ENCODE peak calls at places on chromosomes 2 and 18, in nine cellular contexts. D is fibroblast of mammary gland, I is stomach, O is endothelial cell, E is cardiac muscle cell, C is heart left ventricle, A is left ventricle myocardium inferior, Y is AG09309, F is AG09319. W is an unnamed sample.

GRCh38 chr18:75031717-75032317 is 177.1 kb downstream of the PTGR3 start:
- DNase-seq in O (no peak), F (peak; percentile 1), C (no peak), I (no peak), E (no peak), Y (no peak), A (no peak), D (no peak), W (no peak)

GRCh38 chr18:23259701-23260661 is 124.7 kb downstream of the CABLES1 start:
- DNase-seq in D (peak; percentile 61), E (peak; percentile 93), A (peak; percentile 80), Y (peak; percentile 50), C (peak; percentile 80), F (no peak), I (peak; percentile 89), O (peak; percentile 81), W (peak; percentile 81)

GRCh38 chr2:10305254-10305635 is 2.5 kb downstream of the HPCAL1 start:
- DNase-seq in I (no peak), C (no peak), E (no peak), O (no peak), F (no peak), A (no peak), D (no peak), Y (no peak), W (no peak)

GRCh38 chr2:58866040-58866439 is 624.9 kb upstream of the FANCL start:
- DNase-seq in D (no peak), Y (no peak), E (no peak), F (no peak), A (no peak), O (peak; percentile 22), C (no peak), I (no peak), W (no peak)

GRCh38 chr2:59790186-59791142 is 763.0 kb downstream of the BCL11A start:
- DNase-seq in A (no peak), Y (no peak), C (no peak), I (no peak), F (no peak), D (no peak), E (no peak), O (no peak), W (no peak)

GRCh38 chr18:75923169-75923568 is 495.7 kb upstream of the SMIM21 start:
- DNase-seq in I (no peak), A (peak; percentile 75), Y (no peak), E (peak; percentile 71), C (peak; percentile 80), F (no peak), D (peak; percentile 74), O (no peak), W (no peak)

GRCh38 chr18:9348079-9348671 is 13.6 kb downstream of the TWSG1 start:
- DNase-seq in O (no peak), D (peak; percentile 55), I (no peak), Y (no peak), A (no peak), C (no peak), F (no peak), E (peak; percentile 59), W (no peak)

GRCh38 chr2:15645300-15645699 is 53.6 kb downstream of the DDX1 start:
- DNase-seq in F (no peak), C (no peak), O (no peak), D (no peak), A (no peak), Y (no peak), E (no peak), I (no peak), W (no peak)

GRCh38 chr18:54232485-54233227 is 8.2 kb upstream of the MBD2 start:
- DNase-seq in Y (no peak), D (no peak), I (no peak), E (peak; percentile 40), A (no peak), F (no peak), C (no peak), O (no peak), W (no peak)

GRCh38 chr2:72712977-72713376 is 112.9 kb downstream of the EXOC6B start:
- DNase-seq in D (no peak), I (no peak), O (no peak), C (no peak), A (no peak), F (no peak), Y (no peak), E (no peak), W (no peak)

GRCh38 chr2:212548459-212548815 is 9.8 kb upstream of the ERBB4 start:
- DNase-seq in A (no peak), D (peak; percentile 44), O (peak; percentile 21), E (peak; percentile 54), F (no peak), Y (no peak), I (no peak), C (no peak), W (no peak)

GRCh38 chr2:178392215-178392614 is 58.8 kb downstream of the PRKRA start:
- DNase-seq in A (no peak), Y (no peak), E (peak; percentile 23), C (no peak), D (peak; percentile 60), I (no peak), O (no peak), F (no peak), W (no peak)

GRCh38 chr2:9136997-9137819 is 69.4 kb upstream of the ASAP2 start:
- DNase-seq in C (no peak), I (peak; percentile 77), E (no peak), D (no peak), Y (no peak), A (no peak), F (no peak), O (no peak), W (peak; percentile 91)

GRCh38 chr18:36993068-36993467 is 164.1 kb downstream of the KIAA1328 start:
- DNase-seq in F (no peak), A (no peak), E (peak; percentile 42), Y (peak; percentile 10), C (no peak), I (no peak), D (peak; percentile 54), O (no peak), W (no peak)

DNA sequence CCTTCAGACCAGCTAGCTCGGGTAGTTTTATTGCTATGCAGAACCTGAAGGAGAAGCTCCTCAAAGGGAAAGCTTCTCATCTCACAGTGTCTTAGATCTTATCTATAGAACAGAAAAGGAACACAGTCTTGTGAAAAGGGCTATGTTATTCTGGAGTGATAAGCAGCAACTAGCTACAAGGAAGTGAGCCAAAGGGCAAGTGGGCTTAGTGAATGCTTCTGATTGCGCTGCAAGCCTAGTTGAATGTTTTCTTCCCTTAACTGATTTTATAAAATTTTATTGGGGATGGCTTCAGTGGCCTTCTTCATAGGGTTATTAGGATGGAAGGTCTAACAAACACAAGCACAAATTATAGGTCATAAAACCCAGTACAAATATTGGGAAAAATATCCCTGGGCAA is 400.1 kb downstream of the PARD3B start:
- DNase-seq in C (no peak), A (no peak), Y (no peak), O (no peak), F (no peak), I (no peak), D (no peak), E (no peak), W (no peak)
- TF ChIP-seq CTCF in C (no peak), A (no peak), Y (no peak), O (no peak), F (no peak), I (no peak), D (no peak), E (no peak), W (no peak)

DNA sequence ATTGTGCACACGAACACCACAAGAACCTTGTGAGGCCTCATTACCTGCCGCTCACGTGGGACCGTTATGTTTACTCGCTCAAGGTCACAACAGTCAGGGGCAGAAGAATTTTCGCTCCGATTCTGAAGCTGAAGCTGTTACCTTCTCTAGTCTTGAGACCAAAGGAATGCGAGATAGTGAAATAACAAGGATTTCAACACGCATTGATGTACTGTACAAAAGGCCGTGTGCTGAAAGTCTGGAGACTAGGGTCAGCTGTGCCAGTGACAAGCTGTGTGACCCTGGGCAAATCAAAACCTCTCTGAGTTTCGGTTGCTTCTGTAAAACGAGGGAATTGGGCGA is 583 bp downstream of the NEMP2 start:
- DNase-seq in C (no peak), D (no peak), F (no peak), I (no peak), Y (no peak), O (no peak), E (no peak), A (no peak), W (no peak)
- TF ChIP-seq CTCF in C (no peak), D (no peak), F (no peak), I (no peak), Y (no peak), O (no peak), E (no peak), A (no peak), W (no peak)

GRCh38 chr2:3160751-3161330 is 216.8 kb downstream of the EIPR1 start:
- DNase-seq in Y (no peak), O (no peak), D (peak; percentile 15), C (no peak), A (no peak), F (no peak), E (no peak), I (no peak), W (no peak)

GRCh38 chr2:3168230-3168891 is 209.3 kb downstream of the EIPR1 start:
- DNase-seq in D (peak; percentile 78), E (peak; percentile 36), C (no peak), Y (peak; percentile 24), I (no peak), O (no peak), A (no peak), F (peak; percentile 22), W (no peak)

GRCh38 chr2:3163401-3163800 is 214.2 kb downstream of the EIPR1 start:
- DNase-seq in C (no peak), D (no peak), A (no peak), O (no peak), E (no peak), I (no peak), F (no peak), Y (no peak), W (no peak)

GRCh38 chr2:3159801-3160545 is 217.6 kb downstream of the EIPR1 start:
- DNase-seq in O (no peak), A (no peak), Y (no peak), E (no peak), C (no peak), D (no peak), F (no peak), I (no peak), W (no peak)

GRCh38 chr2:3162442-3163077 is 215.1 kb downstream of the EIPR1 start:
- DNase-seq in A (no peak), E (no peak), O (no peak), C (no peak), F (no peak), Y (no peak), I (no peak), D (no peak), W (no peak)
- TF ChIP-seq CTCF in A (no peak), E (no peak), O (no peak), C (no peak), F (no peak), Y (no peak), I (no peak), D (no peak), W (no peak)

DNA sequence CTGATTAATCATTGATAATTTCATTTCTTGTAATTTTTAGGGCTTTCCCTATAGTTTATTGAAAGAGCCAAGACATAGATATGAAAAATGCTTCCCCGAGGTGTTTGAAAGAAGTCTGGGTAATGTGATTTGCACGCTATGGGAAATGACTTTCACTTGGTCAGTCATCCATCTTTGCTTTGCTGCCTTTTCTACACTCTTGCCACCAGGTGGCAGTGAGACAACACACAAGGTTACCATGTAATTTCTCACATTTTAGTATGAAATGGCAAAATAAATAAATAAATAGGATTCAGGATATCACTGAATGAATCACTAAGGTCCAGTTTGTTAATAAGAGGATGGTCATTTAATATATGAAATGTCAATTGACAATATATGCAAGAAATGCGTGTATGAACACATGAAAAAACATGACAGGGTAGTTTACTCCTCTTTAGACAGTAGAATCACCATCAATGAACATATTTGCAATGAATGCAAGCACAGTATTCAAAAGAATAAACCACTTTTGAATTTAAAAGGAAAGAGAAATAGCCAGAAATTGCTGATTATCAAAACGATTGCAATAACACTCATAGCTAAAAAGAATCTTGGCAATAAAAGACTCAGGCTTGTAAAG is 52.2 kb upstream of the KCNH7 start:
- DNase-seq in E (peak; percentile 73), C (no peak), O (peak; percentile 30), A (no peak), D (peak; percentile 67), Y (peak; percentile 13), F (no peak), I (no peak), W (no peak)
- TF ChIP-seq CTCF in E (peak; percentile 76), C (peak; percentile 16), O (peak; percentile 83), A (peak; percentile 58), D (peak; percentile 87), Y (peak; percentile 70), F (peak; percentile 62), I (peak; percentile 25), W (peak; percentile 18)

W was measured in mucosa of descending colon.